ENCODE peak calls at places on chromosomes 3 and 15, in six cellular contexts. B, C, H, T, M and V are unnamed samples.

GRCh38 chr3:112327371-112327951 is 5.5 kb upstream of the CD200 start:
- DNase-seq in B (no peak), C (no peak), H (peak), T (peak), M (peak), V (peak)

GRCh38 chr15:101242160-101242998 is 9.5 kb downstream of the CHSY1 start:
- DNase-seq in B (no peak), C (no peak), H (no peak), T (peak), M (peak), V (no peak)

GRCh38 chr3:61417352-61417751 is 144.0 kb upstream of the PTPRG start:
- DNase-seq in B (no peak), C (no peak), H (peak), T (no peak), M (no peak), V (no peak)

GRCh38 chr15:83248151-83248851 is 36.2 kb downstream of the BNC1 start:
- DNase-seq in B (peak), C (no peak), H (peak), T (peak), M (peak), V (peak)

GRCh38 chr15:94346272-94346671 is 114.9 kb downstream of the MCTP2 start:
- DNase-seq in B (no peak), C (no peak), H (no peak), T (no peak), M (no peak), V (no peak)

GRCh38 chr15:100107606-100108225 is 234.1 kb downstream of the ADAMTS17 start:
- DNase-seq in B (no peak), C (no peak), H (no peak), T (no peak), M (no peak), V (no peak)

GRCh38 chr3:69671082-69671952 is 67.9 kb upstream of the MITF start:
- DNase-seq in B (peak), C (no peak), H (peak), T (no peak), M (peak), V (peak)

GRCh38 chr3:21876742-21877141 is 125.7 kb upstream of the ZNF385D start:
- DNase-seq in B (no peak), C (no peak), H (no peak), T (no peak), M (no peak), V (no peak)

GRCh38 chr3:165169368-165169767 is 26.8 kb downstream of the SLITRK3 start:
- DNase-seq in B (no peak), C (no peak), H (no peak), T (no peak), M (no peak), V (no peak)

GRCh38 chr3:169146866-169147245 is 516.7 kb downstream of the MECOM start:
- DNase-seq in B (no peak), C (no peak), H (no peak), T (no peak), M (no peak), V (no peak)

GRCh38 chr3:146334151-146334550 is 83.2 kb upstream of the PLSCR4 start:
- DNase-seq in B (no peak), C (no peak), H (peak), T (no peak), M (no peak), V (no peak)

GRCh38 chr15:64858136-64858535 is 16.4 kb downstream of the PLEKHO2 start:
- DNase-seq in B (no peak), C (no peak), H (no peak), T (no peak), M (no peak), V (no peak)

GRCh38 chr3:140050977-140051957 is 116.3 kb downstream of the CLSTN2 start:
- DNase-seq in B (no peak), C (no peak), H (no peak), T (no peak), M (peak), V (no peak)

GRCh38 chr15:79378394-79379158 is 53.6 kb upstream of the MINAR1 start:
- DNase-seq in B (no peak), C (no peak), H (no peak), T (no peak), M (no peak), V (no peak)

GRCh38 chr3:170780955-170781354 is 89.0 kb downstream of the RPL22L1 start:
- DNase-seq in B (no peak), C (no peak), H (no peak), T (no peak), M (no peak), V (no peak)

GRCh38 chr3:88003115-88003755 is 55.6 kb downstream of the CGGBP1 start:
- DNase-seq in B (no peak), C (no peak), H (peak), T (no peak), M (peak), V (no peak)

GRCh38 chr15:27127834-27128570 is 157.0 kb downstream of the GABRG3 start:
- DNase-seq in B (no peak), C (no peak), H (no peak), T (no peak), M (no peak), V (no peak)

GRCh38 chr3:181541414-181541813 is 170.3 kb upstream of the SOX2 start:
- DNase-seq in B (no peak), C (no peak), H (no peak), T (no peak), M (no peak), V (no peak)

GRCh38 chr3:197428117-197428761 is 127.5 kb downstream of the BDH1 start:
- DNase-seq in B (peak), C (no peak), H (no peak), T (peak), M (no peak), V (no peak)

GRCh38 chr3:180804871-180805430 is 107.5 kb upstream of the FXR1 start:
- DNase-seq in B (no peak), C (no peak), H (peak), T (no peak), M (peak), V (no peak)

GRCh38 chr3:136142592-136142991 is 53.5 kb downstream of the MSL2 start:
- DNase-seq in B (no peak), C (no peak), H (peak), T (no peak), M (no peak), V (no peak)

GRCh38 chr15:64232400-64232799 is 69.6 kb upstream of the PPIB start:
- DNase-seq in B (no peak), C (no peak), H (no peak), T (no peak), M (no peak), V (no peak)

GRCh38 chr3:72951259-72951722 is 45.3 kb upstream of the PPP4R2 start:
- DNase-seq in B (no peak), C (no peak), H (no peak), T (no peak), M (no peak), V (no peak)